ENCODE peak calls at places on chromosomes 12 and 14, in nine cellular contexts. G is psoas muscle, L is foreskin fibroblast, I is tibial artery, O is AG10803, N is astrocyte of the spinal cord, Z is GM12865, Y is choroid plexus epithelial cell, K is AG09309. F is an unnamed sample.
A peak's percentile ranks its signal among the peaks of the same experiment; 100 is the strongest.

GRCh38 chr12:61023231-61023630 is 1237.0 kb upstream of the USP15 start:
- DNase-seq in G (peak; percentile 35), L (no peak), I (no peak), O (no peak), N (no peak), Z (no peak), Y (no peak), K (no peak), F (no peak)

GRCh38 chr12:64566122-64566521 is 44.2 kb upstream of the RASSF3 start:
- DNase-seq in G (no peak), L (no peak), I (no peak), O (peak; percentile 84), N (no peak), Z (no peak), Y (peak; percentile 58), K (no peak), F (peak; percentile 40)

GRCh38 chr14:20614038-20614840 is 23.1 kb upstream of the RNASE12 start:
- DNase-seq in G (no peak), L (no peak), I (no peak), O (no peak), N (peak; percentile 43), Z (no peak), Y (peak; percentile 26), K (no peak), F (peak; percentile 25)

GRCh38 chr12:121107681-121108080 is 25.0 kb upstream of the P2RX7 start:
- DNase-seq in G (no peak), L (no peak), I (no peak), O (no peak), N (no peak), Z (no peak), Y (peak; percentile 17), K (no peak), F (no peak)

GRCh38 chr12:12899530-12900380 is 8.4 kb downstream of the GPRC5A start:
- DNase-seq in G (no peak), L (peak; percentile 95), I (peak; percentile 57), O (peak; percentile 95), N (peak; percentile 94), Z (peak; percentile 47), Y (peak; percentile 99), K (peak; percentile 82), F (peak; percentile 96)

GRCh38 chr14:66070542-66071319 is 415.4 kb upstream of the CCDC196 start:
- DNase-seq in G (no peak), L (no peak), I (no peak), O (no peak), N (peak; percentile 7), Z (peak; percentile 38), Y (peak; percentile 17), K (no peak), F (peak; percentile 28)

GRCh38 chr12:127162902-127163301 is 1104.1 kb upstream of the TMEM132C start:
- DNase-seq in G (no peak), L (peak; percentile 86), I (no peak), O (peak; percentile 74), N (peak; percentile 77), Z (peak; percentile 75), Y (peak; percentile 78), K (no peak), F (peak; percentile 61)

GRCh38 chr12:64618953-64619590 is 8.8 kb downstream of the RASSF3 start:
- DNase-seq in G (no peak), L (peak; percentile 74), I (no peak), O (peak; percentile 80), N (peak; percentile 15), Z (peak; percentile 77), Y (peak; percentile 76), K (peak; percentile 37), F (peak; percentile 77)

GRCh38 chr12:65670775-65671174 is 153.5 kb upstream of the HMGA2 start:
- DNase-seq in G (no peak), L (no peak), I (no peak), O (peak; percentile 29), N (peak; percentile 48), Z (no peak), Y (no peak), K (no peak), F (peak; percentile 75)

GRCh38 chr12:452667-453210 is 7.0 kb upstream of the B4GALNT3 start:
- DNase-seq in G (peak; percentile 69), L (no peak), I (no peak), O (no peak), N (no peak), Z (peak; percentile 65), Y (no peak), K (no peak), F (no peak)

GRCh38 chr12:2510066-2510465 is 284.7 kb upstream of the FKBP4 start:
- DNase-seq in G (no peak), L (no peak), I (no peak), O (no peak), N (no peak), Z (no peak), Y (no peak), K (no peak), F (no peak)

GRCh38 chr12:1926274-1926673 is 7.8 kb upstream of the CACNA2D4 start:
- DNase-seq in G (no peak), L (no peak), I (no peak), O (no peak), N (no peak), Z (no peak), Y (no peak), K (no peak), F (no peak)

GRCh38 chr12:101368016-101368415 is 39.6 kb downstream of the ARL1 start:
- DNase-seq in G (no peak), L (no peak), I (no peak), O (no peak), N (no peak), Z (no peak), Y (no peak), K (no peak), F (no peak)

GRCh38 chr14:87966816-87967215 is 26.2 kb downstream of the GALC start:
- DNase-seq in G (no peak), L (no peak), I (no peak), O (no peak), N (peak; percentile 28), Z (no peak), Y (peak; percentile 15), K (no peak), F (no peak)

GRCh38 chr12:116492703-116493324 is 66.4 kb upstream of the MAP1LC3B2 start:
- DNase-seq in G (no peak), L (peak; percentile 45), I (no peak), O (peak; percentile 49), N (peak; percentile 46), Z (peak; percentile 24), Y (peak; percentile 64), K (peak; percentile 44), F (peak; percentile 76)

GRCh38 chr12:6868211-6869048 is 1.1 kb downstream of the TPI1 start:
- DNase-seq in G (no peak), L (no peak), I (no peak), O (no peak), N (peak; percentile 26), Z (no peak), Y (peak; percentile 38), K (no peak), F (no peak)

DNA sequence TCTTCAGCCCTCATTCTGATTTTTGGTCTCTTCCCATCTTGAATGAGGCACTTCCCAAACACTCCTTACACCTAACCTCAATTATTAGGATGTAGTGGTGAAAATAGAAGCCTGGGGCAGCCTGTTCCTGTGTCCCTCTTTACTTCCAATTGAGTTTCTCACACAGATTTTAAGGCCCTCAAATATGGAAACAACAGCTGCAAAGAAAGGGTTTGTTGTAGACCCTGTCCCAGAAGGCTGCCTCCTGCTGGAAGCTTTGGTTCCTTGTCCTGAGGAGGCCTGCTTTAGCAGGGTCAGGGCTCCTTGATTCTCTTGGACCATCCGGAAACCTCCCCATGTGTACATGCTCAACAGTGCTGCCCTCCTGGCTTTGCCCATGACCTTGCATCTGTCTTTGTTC is 101.3 kb downstream of the TGFB3 start:
- DNase-seq in G (no peak), L (no peak), I (no peak), O (no peak), N (no peak), Z (peak; percentile 5), Y (no peak), K (no peak), F (no peak)
- TF ChIP-seq CTCF in G (peak; percentile 6), L (no peak), I (no peak), O (no peak), N (peak; percentile 0), Z (peak; percentile 10), Y (peak; percentile 17), K (no peak), F (no peak)

GRCh38 chr14:50524731-50525510 is 7.4 kb downstream of the MAP4K5 start:
- DNase-seq in G (no peak), L (no peak), I (no peak), O (no peak), N (no peak), Z (peak; percentile 9), Y (no peak), K (no peak), F (no peak)

GRCh38 chr14:50520947-50521815 is 11.2 kb downstream of the MAP4K5 start:
- DNase-seq in G (no peak), L (peak; percentile 74), I (peak; percentile 57), O (peak; percentile 74), N (peak; percentile 85), Z (peak; percentile 81), Y (peak; percentile 88), K (peak; percentile 42), F (peak; percentile 85)

GRCh38 chr14:50524071-50524470 is 8.3 kb downstream of the MAP4K5 start:
- DNase-seq in G (no peak), L (no peak), I (no peak), O (no peak), N (no peak), Z (peak; percentile 69), Y (no peak), K (no peak), F (no peak)

GRCh38 chr14:50523271-50524041 is 8.9 kb downstream of the MAP4K5 start:
- DNase-seq in G (no peak), L (no peak), I (no peak), O (no peak), N (no peak), Z (peak; percentile 18), Y (no peak), K (no peak), F (no peak)

GRCh38 chr14:50521912-50522341 is 10.4 kb downstream of the MAP4K5 start:
- DNase-seq in G (no peak), L (no peak), I (no peak), O (no peak), N (peak; percentile 73), Z (peak; percentile 69), Y (peak; percentile 62), K (no peak), F (peak; percentile 27)
- H3K4me3 ChIP-seq in G (no peak overlapping the region), L (no peak overlapping the region), I (no peak overlapping the region), O (no peak overlapping the region), N (no peak overlapping the region), Z (peak overlapping the region; percentile 43), Y (no peak overlapping the region), K (no peak overlapping the region), F (no peak overlapping the region)

GRCh38 chr14:104317500-104317805 is 179.1 kb downstream of the KIF26A start:
- DNase-seq in G (peak; percentile 34), L (no peak), I (no peak), O (no peak), N (no peak), Z (no peak), Y (no peak), K (no peak), F (no peak)
- TF ChIP-seq CTCF in G (no peak), L (no peak), I (no peak), O (no peak), N (no peak), Z (no peak), Y (no peak), K (no peak), F (no peak)

GRCh38 chr12:76060111-76060510 is 24.4 kb downstream of the NAP1L1 start:
- DNase-seq in G (no peak), L (no peak), I (no peak), O (no peak), N (no peak), Z (no peak), Y (no peak), K (no peak), F (no peak)

GRCh38 chr12:76055393-76055792 is 23.8 kb upstream of the PHLDA1 start:
- DNase-seq in G (no peak), L (no peak), I (no peak), O (no peak), N (no peak), Z (no peak), Y (no peak), K (no peak), F (no peak)

GRCh38 chr12:76057316-76057715 is 25.7 kb upstream of the PHLDA1 start:
- DNase-seq in G (no peak), L (no peak), I (no peak), O (no peak), N (no peak), Z (no peak), Y (no peak), K (no peak), F (no peak)
- H3K4me3 ChIP-seq in G (no peak overlapping the region), L (no peak overlapping the region), I (no peak overlapping the region), O (no peak overlapping the region), N (no peak overlapping the region), Z (no peak overlapping the region), Y (no peak overlapping the region), K (no peak overlapping the region), F (no peak overlapping the region)